ENCODE peak calls at places on chromosomes 7 and 10, in four cellular contexts. E, T, L and A are unnamed samples.
A peak's percentile ranks its signal among the peaks of the same experiment; 100 is the strongest.

GRCh38 chr7:27962250-27962649 is 218.3 kb downstream of the JAZF1 start:
- DNase-seq in E (no peak), T (no peak), L (no peak), A (no peak)

GRCh38 chr7:105439174-105439893 is 50.6 kb upstream of the SRPK2 start:
- DNase-seq in E (peak; percentile 90), T (no peak), L (peak; percentile 31), A (peak; percentile 17)

GRCh38 chr10:69406302-69406811 is 10.4 kb downstream of the TACR2 start:
- DNase-seq in E (peak; percentile 37), T (peak; percentile 75), L (no peak), A (peak; percentile 79)

GRCh38 chr7:86991844-86992243 is 67.6 kb downstream of the ELAPOR2 start:
- DNase-seq in E (peak; percentile 86), T (no peak), L (no peak), A (no peak)

GRCh38 chr7:156437021-156437614 is 203.5 kb upstream of the RNF32 start:
- DNase-seq in E (no peak), T (no peak), L (no peak), A (no peak)

GRCh38 chr10:67492317-67493019 is 203.5 kb downstream of the CTNNA3 start:
- DNase-seq in E (no peak), T (no peak), L (no peak), A (no peak)

GRCh38 chr10:131109746-131110145 is 201.8 kb downstream of the TCERG1L start:
- DNase-seq in E (no peak), T (no peak), L (no peak), A (no peak)

GRCh38 chr7:24199978-24200377 is 84.0 kb upstream of the NPY start:
- DNase-seq in E (no peak), T (no peak), L (no peak), A (no peak)

GRCh38 chr7:44286182-44286617 is 39.2 kb downstream of the CAMK2B start:
- DNase-seq in E (no peak), T (peak; percentile 68), L (no peak), A (peak; percentile 0)

GRCh38 chr7:85186083-85186520 is 754 bp downstream of the SEMA3D start:
- DNase-seq in E (peak; percentile 62), T (peak; percentile 26), L (peak; percentile 26), A (peak; percentile 72)

GRCh38 chr10:89207801-89208551 is 859 bp upstream of the CH25H start:
- DNase-seq in E (peak; percentile 54), T (peak; percentile 69), L (peak; percentile 10), A (peak; percentile 29)

GRCh38 chr10:5291501-5292195 is 73.1 kb upstream of the UCN3 start:
- DNase-seq in E (peak; percentile 95), T (peak; percentile 73), L (no peak), A (peak; percentile 16)

GRCh38 chr10:34249634-34250033 is 565.5 kb downstream of the PARD3 start:
- DNase-seq in E (no peak), T (no peak), L (no peak), A (no peak)

GRCh38 chr7:143327903-143328302 is 12.0 kb downstream of the CLCN1 start:
- DNase-seq in E (no peak), T (no peak), L (no peak), A (no peak)

GRCh38 chr10:77661100-77661499 is 23.5 kb upstream of the KCNMA1 start:
- DNase-seq in E (no peak), T (no peak), L (no peak), A (no peak)